ENCODE peak calls at places on chromosomes 13 and 19, in ten cellular contexts. M, V, B, D, E, F, N, O, W and Z are unnamed samples.
A peak's percentile ranks its signal among the peaks of the same experiment; 100 is the strongest.

GRCh38 chr13:77466757-77467156 is 68.7 kb upstream of the SCEL start:
- DNase-seq in M (no peak), V (no peak), B (no peak), D (no peak), E (no peak), F (no peak), N (no peak), O (no peak), W (no peak), Z (no peak)

GRCh38 chr13:50543767-50544166 is 299.7 kb downstream of the DLEU7 start:
- DNase-seq in M (no peak), V (no peak), B (peak; percentile 84), D (no peak), E (no peak), F (no peak), N (peak; percentile 68), O (peak; percentile 80), W (no peak), Z (peak; percentile 43)

GRCh38 chr13:97468331-97468730 is 34.4 kb downstream of the RAP2A start:
- DNase-seq in M (no peak), V (no peak), B (peak; percentile 19), D (no peak), E (no peak), F (no peak), N (no peak), O (peak; percentile 93), W (no peak), Z (no peak)

GRCh38 chr19:35479278-35479677 is 11.0 kb downstream of the KRTDAP start:
- DNase-seq in M (no peak), V (no peak), B (no peak), D (no peak), E (no peak), F (no peak), N (no peak), O (no peak), W (no peak), Z (no peak)

GRCh38 chr19:8610041-8610927 is at the start of gene ADAMTS10:
- DNase-seq in M (peak; percentile 51), V (peak; percentile 51), B (peak; percentile 62), D (no peak), E (peak; percentile 51), F (peak; percentile 64), N (peak; percentile 90), O (peak; percentile 52), W (peak; percentile 45), Z (peak; percentile 87)

GRCh38 chr19:31254611-31255010 is 94.6 kb downstream of the TSHZ3 start:
- DNase-seq in M (no peak), V (no peak), B (no peak), D (no peak), E (no peak), F (no peak), N (no peak), O (no peak), W (no peak), Z (no peak)

GRCh38 chr13:74674701-74675100 is 540.5 kb upstream of the KLF12 start:
- DNase-seq in M (no peak), V (no peak), B (no peak), D (no peak), E (no peak), F (no peak), N (no peak), O (no peak), W (no peak), Z (no peak)

GRCh38 chr19:41528106-41528505 is 47.9 kb upstream of the CEACAM21 start:
- DNase-seq in M (no peak), V (no peak), B (no peak), D (peak; percentile 23), E (no peak), F (no peak), N (no peak), O (no peak), W (no peak), Z (no peak)

GRCh38 chr19:41965127-41965526 is 6.0 kb upstream of the RABAC1 start:
- DNase-seq in M (no peak), V (no peak), B (no peak), D (no peak), E (no peak), F (no peak), N (no peak), O (no peak), W (no peak), Z (no peak)

GRCh38 chr19:38090561-38090960 is 133.5 kb downstream of the DPF1 start:
- DNase-seq in M (peak; percentile 33), V (no peak), B (no peak), D (no peak), E (no peak), F (peak; percentile 64), N (peak; percentile 72), O (no peak), W (no peak), Z (no peak)

GRCh38 chr13:69585656-69586055 is 522.0 kb upstream of the ATXN8OS start:
- DNase-seq in M (no peak), V (no peak), B (no peak), D (no peak), E (no peak), F (no peak), N (no peak), O (no peak), W (no peak), Z (no peak)

GRCh38 chr19:28377077-28377476 is 835.9 kb downstream of the UQCRFS1 start:
- DNase-seq in M (no peak), V (no peak), B (peak; percentile 49), D (no peak), E (no peak), F (no peak), N (no peak), O (peak; percentile 7), W (no peak), Z (no peak)

DNA sequence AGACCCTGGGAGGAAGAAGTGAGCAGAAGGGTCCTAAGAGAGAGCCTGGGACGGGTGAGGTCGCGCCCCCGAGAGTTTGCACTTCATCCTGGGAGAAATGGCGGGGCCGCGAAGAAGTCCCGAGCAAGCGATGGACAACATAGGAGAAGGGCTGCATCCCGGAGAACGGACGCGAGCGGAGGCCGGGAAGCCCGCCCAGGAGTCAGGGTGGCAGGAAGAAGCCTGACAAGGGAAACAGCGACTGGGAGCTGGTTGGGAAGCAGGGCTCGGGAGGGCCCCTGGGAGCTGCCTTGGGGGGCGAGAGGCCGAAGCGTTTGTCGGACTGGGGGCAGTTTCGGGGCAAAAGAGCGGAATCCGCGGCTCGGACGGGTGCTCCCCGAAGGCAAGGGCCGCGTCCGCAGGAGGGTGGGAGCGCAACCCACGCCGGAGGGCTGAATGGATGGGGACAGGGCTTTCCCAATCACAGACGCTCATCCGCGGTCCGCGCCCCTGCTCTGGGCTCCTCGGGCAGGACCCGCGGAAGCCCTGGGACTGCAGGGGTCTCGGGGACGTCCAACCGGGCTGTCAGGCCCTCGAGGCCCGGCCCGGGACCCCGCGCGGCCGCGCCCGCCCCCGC is 469 bp downstream of the ABHD17A start:
- DNase-seq in M (no peak), V (no peak), B (peak; percentile 61), D (no peak), E (no peak), F (no peak), N (peak; percentile 72), O (no peak), W (no peak), Z (no peak)
- H3K4me1 ChIP-seq in M (peaks cover 58% of the 10 kb centered on the region), V (peaks cover 34% of the 10 kb centered on the region), B (peaks cover 17% of the 10 kb centered on the region), D (peaks cover 24% of the 10 kb centered on the region), E (no peaks in the 10 kb centered on the region), F (peaks cover 40% of the 10 kb centered on the region), N (no peaks in the 10 kb centered on the region), O (peaks cover 28% of the 10 kb centered on the region), W (peaks cover 44% of the 10 kb centered on the region), Z (no peaks in the 10 kb centered on the region)

GRCh38 chr13:79860757-79861156 is 379.8 kb downstream of the NDFIP2 start:
- DNase-seq in M (no peak), V (no peak), B (no peak), D (no peak), E (no peak), F (no peak), N (no peak), O (no peak), W (no peak), Z (no peak)
- H3K4me3 ChIP-seq in M (no peak overlapping the region), V (no peak overlapping the region), B (no peak overlapping the region), D (no peak overlapping the region), E (no peak overlapping the region), F (no peak overlapping the region), N (no peak overlapping the region), O (no peak overlapping the region), W (no peak overlapping the region), Z (no peak overlapping the region)

DNA sequence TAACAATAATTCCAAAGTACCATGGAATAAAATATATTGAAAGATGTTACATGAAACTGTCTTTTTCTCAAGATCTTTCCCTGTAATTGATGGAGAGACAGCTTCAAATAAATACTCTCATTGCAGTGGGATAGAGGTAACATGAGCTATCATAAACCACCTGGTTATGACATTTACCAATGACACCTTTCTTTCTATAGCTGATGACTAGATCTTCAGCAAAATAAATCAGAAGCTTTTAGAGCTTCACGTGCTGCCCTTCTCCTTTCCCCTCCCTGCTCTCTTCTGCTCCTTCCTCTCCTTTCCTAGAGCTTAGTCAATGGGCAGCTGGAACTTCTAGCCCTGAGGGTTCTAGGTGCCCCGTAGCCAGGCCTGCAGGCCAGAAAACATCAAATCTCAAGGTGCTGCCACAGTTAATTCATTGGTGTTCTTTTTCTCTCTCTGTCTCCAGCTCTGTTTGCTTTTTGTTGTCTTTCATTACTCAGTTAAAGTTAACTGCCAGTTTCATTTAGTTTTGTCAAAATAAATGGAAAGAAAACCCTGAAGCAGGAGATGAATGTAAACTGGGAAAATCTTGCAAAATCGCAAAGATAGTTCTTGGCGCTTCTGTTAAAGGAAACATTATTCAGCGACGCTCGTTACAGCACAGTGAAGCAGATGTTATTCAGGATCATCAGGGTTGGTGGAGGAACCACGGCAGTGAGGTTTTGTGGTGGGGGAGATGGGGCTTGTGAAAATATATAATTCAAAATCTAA is 8.3 kb upstream of the METTL21C start:
- DNase-seq in M (no peak), V (no peak), B (peak; percentile 36), D (no peak), E (no peak), F (no peak), N (no peak), O (no peak), W (no peak), Z (no peak)
- H3K4me1 ChIP-seq in M (peaks cover 21% of the 10 kb centered on the region), V (no peaks in the 10 kb centered on the region), B (peaks cover 30% of the 10 kb centered on the region), D (peaks cover 31% of the 10 kb centered on the region), E (no peaks in the 10 kb centered on the region), F (peaks cover 6% of the 10 kb centered on the region), N (no peaks in the 10 kb centered on the region), O (peaks cover 12% of the 10 kb centered on the region), W (no peaks in the 10 kb centered on the region), Z (peaks cover 1% of the 10 kb centered on the region)

DNA sequence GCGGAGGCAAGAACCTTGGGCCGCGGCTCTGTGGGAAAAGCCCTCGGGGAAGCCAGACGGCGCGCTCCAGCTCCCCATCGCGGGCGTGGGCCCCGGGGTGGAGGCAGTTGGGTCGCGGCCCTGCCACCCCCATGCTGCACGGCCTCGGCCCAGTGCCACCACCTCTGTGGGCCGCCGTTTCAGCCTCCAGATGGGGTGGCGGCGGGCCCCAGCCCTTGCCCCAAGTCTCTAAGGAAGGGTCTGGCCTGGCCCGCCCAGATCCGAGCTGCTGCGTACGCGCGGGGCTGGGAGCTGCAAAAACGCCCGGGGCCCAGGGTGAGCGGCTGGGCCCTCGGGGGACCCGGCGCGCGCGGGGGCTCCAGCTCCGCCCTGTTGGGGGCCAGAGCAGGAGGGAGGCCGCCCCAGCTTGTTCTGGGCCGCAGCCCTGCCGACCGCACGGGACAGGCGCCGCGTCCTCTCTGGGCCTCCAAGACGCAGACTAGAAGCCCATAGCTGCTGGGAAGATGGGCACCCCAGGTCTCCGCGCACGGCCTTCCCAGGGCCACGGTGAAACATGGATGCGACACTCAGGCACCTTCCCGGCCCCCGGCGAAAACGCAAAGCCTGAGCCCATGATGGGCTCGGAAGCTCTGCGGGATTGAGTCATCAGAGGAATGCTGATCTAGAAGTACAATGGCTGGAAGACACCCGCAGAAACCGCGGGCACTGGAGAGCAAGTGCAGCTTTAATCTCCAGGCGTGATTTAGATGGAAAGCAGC is 110.1 kb downstream of the KCTD15 start:
- DNase-seq in M (peak; percentile 18), V (no peak), B (peak; percentile 35), D (peak; percentile 7), E (peak; percentile 24), F (peak; percentile 31), N (peak; percentile 74), O (peak; percentile 50), W (no peak), Z (peak; percentile 72)
- H3K4me3 ChIP-seq in M (peak overlapping the region; percentile 71), V (no peak overlapping the region), B (no peak overlapping the region), D (peak overlapping the region; percentile 38), E (peak overlapping the region; percentile 51), F (peak overlapping the region; percentile 67), N (peak overlapping the region; percentile 75), O (peak overlapping the region; percentile 30), W (no peak overlapping the region), Z (peak overlapping the region; percentile 29)